ENCODE peak calls at places on chromosomes 2 and 18, in five cellular contexts. Q is heart left ventricle; E is HFFc6; U is stimulated activated CD4-positive, alpha-beta T cell treated with anti-CD3 and anti-CD28 coated beads, Interleukin-1b, Interleukin-23, amount 100 ng/mL, for 24 hours; M is HCT116. F is an unnamed sample.
A peak's percentile ranks its signal among the peaks of the same experiment; 100 is the strongest.

GRCh38 chr18:54261894-54262293 is 7.4 kb upstream of the POLI start:
- DNase-seq in Q (no peak), E (no peak), U (peak; percentile 41), M (no peak), F (no peak)

GRCh38 chr2:103135679-103136078 is 373.8 kb downstream of the TMEM182 start:
- DNase-seq in Q (no peak), E (no peak), M (no peak), U (no peak), F (no peak)

GRCh38 chr2:239819974-239820555 is 205.1 kb downstream of the NDUFA10 start:
- DNase-seq in E (no peak), Q (no peak), U (no peak), M (no peak), F (no peak)

GRCh38 chr2:128607440-128607839 is 288.8 kb upstream of the HS6ST1 start:
- DNase-seq in M (no peak), U (no peak), E (no peak), Q (no peak), F (no peak)

GRCh38 chr2:222399038-222399783 is 25.1 kb upstream of the SGPP2 start:
- DNase-seq in E (no peak), Q (no peak), U (no peak), M (no peak), F (no peak)

GRCh38 chr2:223735035-223735640 is 102.2 kb downstream of the AP1S3 start:
- DNase-seq in U (no peak), M (no peak), Q (no peak), E (no peak), F (no peak)

GRCh38 chr2:64859208-64860161 is 129.7 kb upstream of the SLC1A4 start:
- DNase-seq in E (peak; percentile 81), U (no peak), M (peak; percentile 63), Q (peak; percentile 95), F (peak; percentile 50)

GRCh38 chr18:29226201-29226600 is 1049.3 kb upstream of the CDH2 start:
- DNase-seq in M (no peak), Q (no peak), U (no peak), E (no peak), F (no peak)

GRCh38 chr2:95314964-95315611 is 17.9 kb downstream of the KCNIP3 start:
- DNase-seq in U (no peak), M (peak; percentile 32), Q (no peak), E (peak; percentile 42), F (peak; percentile 56)

GRCh38 chr2:57156231-57156924 is 890.2 kb upstream of the VRK2 start:
- DNase-seq in E (no peak), Q (no peak), U (no peak), M (no peak), F (no peak)

GRCh38 chr2:200812122-200813022 is 662 bp downstream of the BZW1 start:
- DNase-seq in E (peak; percentile 58), U (peak; percentile 12), Q (peak; percentile 88), M (peak; percentile 15), F (peak; percentile 39)

GRCh38 chr2:18483896-18484295 is 76.6 kb downstream of the RDH14 start:
- DNase-seq in U (no peak), E (no peak), Q (peak; percentile 32), M (no peak), F (no peak)

GRCh38 chr2:487495-488079 is 189.6 kb downstream of the TMEM18 start:
- DNase-seq in Q (no peak), U (no peak), E (no peak), M (no peak), F (no peak)

GRCh38 chr2:124112255-124112654 is 87.2 kb downstream of the CNTNAP5 start:
- DNase-seq in E (no peak), U (no peak), M (no peak), Q (no peak), F (no peak)

GRCh38 chr2:37377187-37377532 is 32.7 kb downstream of the QPCT start:
- DNase-seq in E (peak; percentile 45), U (no peak), Q (no peak), M (no peak), F (no peak)

GRCh38 chr2:240958366-240959213 is 39.8 kb upstream of the SNED1 start:
- DNase-seq in U (no peak), Q (peak; percentile 18), E (no peak), M (no peak), F (peak; percentile 13)

GRCh38 chr18:50956116-50956515 is 11.7 kb upstream of the ELAC1 start:
- DNase-seq in M (no peak), E (peak; percentile 26), Q (no peak), U (no peak), F (no peak)

GRCh38 chr2:119810039-119810630 is 50.4 kb downstream of the PTPN4 start:
- DNase-seq in M (no peak), Q (no peak), U (no peak), E (no peak), F (no peak)

GRCh38 chr18:12990128-12990485 is 1.1 kb upstream of the CEP192 start:
- DNase-seq in U (no peak), M (no peak), Q (no peak), E (no peak), F (no peak)

GRCh38 chr2:160876765-160877164 is 283.5 kb upstream of the TANK start:
- DNase-seq in Q (no peak), M (no peak), E (no peak), U (no peak), F (no peak)

GRCh38 chr2:201149064-201149820 is 33.3 kb downstream of the CFLAR start:
- DNase-seq in M (peak; percentile 77), Q (no peak), E (peak; percentile 91), U (no peak), F (no peak)

GRCh38 chr2:150781142-150781541 is 293.7 kb upstream of the RND3 start:
- DNase-seq in M (no peak), Q (no peak), E (no peak), U (no peak), F (no peak)

GRCh38 chr2:85888745-85889647 is at the start of gene ST3GAL5:
- DNase-seq in M (peak; percentile 67), U (peak; percentile 80), Q (peak; percentile 95), E (peak; percentile 65), F (peak; percentile 83)

GRCh38 chr2:32450851-32451250 is 94.0 kb downstream of the BIRC6 start:
- DNase-seq in M (no peak), U (no peak), E (no peak), Q (no peak), F (no peak)

GRCh38 chr2:238963164-238963969 is 115.5 kb downstream of the TWIST2 start:
- DNase-seq in E (peak; percentile 27), Q (no peak), U (no peak), M (no peak), F (no peak)

GRCh38 chr18:12005542-12006487 is 24.5 kb downstream of the IMPA2 start:
- DNase-seq in M (no peak), U (no peak), Q (no peak), E (no peak), F (no peak)

GRCh38 chr2:145757503-145758290 is 1237.8 kb upstream of the ZEB2 start:
- DNase-seq in E (no peak), U (no peak), M (no peak), Q (no peak), F (no peak)

GRCh38 chr18:54557958-54558357 is 33.1 kb upstream of the DYNAP start:
- DNase-seq in M (no peak), E (no peak), Q (no peak), U (no peak), F (no peak)

GRCh38 chr2:237642030-237642700 is 14.8 kb downstream of the LRRFIP1 start:
- DNase-seq in E (no peak), Q (peak; percentile 22), U (no peak), M (no peak), F (no peak)

GRCh38 chr2:228094377-228094921 is 87.0 kb downstream of the SPHKAP start:
- DNase-seq in E (peak; percentile 86), Q (no peak), M (no peak), U (no peak), F (no peak)

GRCh38 chr2:11688222-11689069 is 18.5 kb upstream of the NTSR2 start:
- DNase-seq in Q (peak; percentile 89), M (peak; percentile 61), U (peak; percentile 82), E (peak; percentile 77), F (peak; percentile 72)

GRCh38 chr18:55268146-55268545 is 308.9 kb upstream of the CCDC68 start:
- DNase-seq in U (no peak), E (no peak), Q (no peak), M (no peak), F (no peak)

GRCh38 chr2:102141915-102142828 is at the start of gene IL1R1:
- DNase-seq in Q (peak; percentile 89), M (no peak), E (peak; percentile 55), U (no peak), F (peak; percentile 9)

GRCh38 chr18:49179222-49179621 is 228.5 kb upstream of the SMAD7 start:
- DNase-seq in M (no peak), E (no peak), Q (no peak), U (no peak), F (no peak)

GRCh38 chr18:22504665-22505064 is 87.0 kb upstream of the CTAGE1 start:
- DNase-seq in Q (no peak), E (peak; percentile 58), U (no peak), M (no peak), F (no peak)

GRCh38 chr2:26649322-26649721 is 8.2 kb upstream of the CIB4 start:
- DNase-seq in Q (no peak), M (no peak), U (no peak), E (no peak), F (no peak)

GRCh38 chr2:29309090-29310054 is 194.2 kb downstream of the CLIP4 start:
- DNase-seq in M (peak; percentile 44), U (peak; percentile 30), E (peak; percentile 66), Q (peak; percentile 34), F (peak; percentile 30)

F was measured in GM12891.